ENCODE peak calls at places on chromosomes 2 and 18, in four cellular contexts. J, Y, L and W are unnamed samples.

GRCh38 chr18:77650799-77651385 is 401.2 kb downstream of the GALR1 start:
- DNase-seq in J (peak; percentile 34), Y (peak; percentile 69), L (peak; percentile 80), W (peak; percentile 93)

GRCh38 chr18:43031169-43031568 is 84.3 kb downstream of the RIT2 start:
- DNase-seq in J (no peak), Y (no peak), L (no peak), W (no peak)

GRCh38 chr2:140023291-140023690 is 1243.1 kb upstream of the NXPH2 start:
- DNase-seq in J (no peak), Y (no peak), L (no peak), W (no peak)

GRCh38 chr18:2588666-2589344 is 17.4 kb downstream of the NDC80 start:
- DNase-seq in J (no peak), Y (no peak), L (no peak), W (no peak)

GRCh38 chr18:65235966-65236634 is 514.7 kb upstream of the CDH7 start:
- DNase-seq in J (no peak), Y (peak; percentile 47), L (no peak), W (no peak)

GRCh38 chr2:60849165-60849564 is 32.2 kb upstream of the REL start:
- DNase-seq in J (no peak), Y (no peak), L (no peak), W (no peak)

GRCh38 chr18:47561316-47561715 is 309.9 kb upstream of the SKOR2 start:
- DNase-seq in J (no peak), Y (no peak), L (no peak), W (no peak)

GRCh38 chr2:188382107-188382506 is 90.4 kb downstream of the GULP1 start:
- DNase-seq in J (no peak), Y (no peak), L (no peak), W (no peak)

GRCh38 chr2:100071350-100072043 is 70.9 kb downstream of the AFF3 start:
- DNase-seq in J (no peak), Y (no peak), L (no peak), W (no peak)

GRCh38 chr2:178397002-178397605 is 53.9 kb downstream of the PRKRA start:
- DNase-seq in J (no peak), Y (no peak), L (no peak), W (no peak)

GRCh38 chr2:222952204-222952603 is 91.4 kb downstream of the ACSL3 start:
- DNase-seq in J (no peak), Y (no peak), L (no peak), W (no peak)

GRCh38 chr18:44725300-44726096 is 44.8 kb downstream of the SETBP1 start:
- DNase-seq in J (no peak), Y (peak; percentile 19), L (peak; percentile 43), W (peak; percentile 50)

GRCh38 chr2:45391866-45392265 is 219.2 kb downstream of the SRBD1 start:
- DNase-seq in J (no peak), Y (no peak), L (no peak), W (no peak)

GRCh38 chr2:102258386-102259074 is 52.8 kb upstream of the IL1RL1 start:
- DNase-seq in J (peak; percentile 36), Y (no peak), L (no peak), W (no peak)

GRCh38 chr2:2170189-2170588 is 160.9 kb downstream of the MYT1L start:
- DNase-seq in J (no peak), Y (no peak), L (no peak), W (no peak)

GRCh38 chr2:97348265-97348664 is 235.3 kb downstream of the ANKRD36 start:
- DNase-seq in J (no peak), Y (no peak), L (no peak), W (peak; percentile 42)

GRCh38 chr18:46596119-46596518 is 60.9 kb downstream of the LOXHD1 start:
- DNase-seq in J (no peak), Y (no peak), L (no peak), W (no peak)

GRCh38 chr18:57429607-57430165 is 5.5 kb upstream of the ONECUT2 start:
- DNase-seq in J (no peak), Y (no peak), L (no peak), W (no peak)

GRCh38 chr2:241795021-241795999 is 13.7 kb upstream of the NEU4 start:
- DNase-seq in J (no peak), Y (no peak), L (no peak), W (no peak)

GRCh38 chr2:71306762-71307161 is 24.8 kb upstream of the ZNF638 start:
- DNase-seq in J (peak; percentile 19), Y (no peak), L (no peak), W (no peak)

GRCh38 chr2:64177315-64177714 is 33.1 kb upstream of the PELI1 start:
- DNase-seq in J (no peak), Y (no peak), L (no peak), W (no peak)

GRCh38 chr2:28340312-28341202 is 52.1 kb upstream of the FOSL2 start:
- DNase-seq in J (no peak), Y (no peak), L (no peak), W (no peak)

GRCh38 chr2:67650292-67651133 is 253.4 kb downstream of the ETAA1 start:
- DNase-seq in J (peak; percentile 83), Y (peak; percentile 87), L (peak; percentile 87), W (peak; percentile 95)

GRCh38 chr18:46010676-46011075 is 43.5 kb upstream of the EPG5 start:
- DNase-seq in J (peak; percentile 23), Y (no peak), L (no peak), W (no peak)

GRCh38 chr2:173079968-173080860 is 4.6 kb downstream of the MAP3K20 start:
- DNase-seq in J (no peak), Y (no peak), L (no peak), W (no peak)

GRCh38 chr2:48504647-48505327 is 25.2 kb upstream of the STON1 start:
- DNase-seq in J (no peak), Y (no peak), L (no peak), W (no peak)

GRCh38 chr18:11393486-11393885 is 215.9 kb upstream of the SLC35G4 start:
- DNase-seq in J (no peak), Y (no peak), L (peak; percentile 60), W (no peak)

GRCh38 chr2:41061371-41061770 is 609.5 kb upstream of the SLC8A1 start:
- DNase-seq in J (no peak), Y (no peak), L (no peak), W (no peak)

GRCh38 chr2:8089596-8089995 is 592.3 kb upstream of the ID2 start:
- DNase-seq in J (no peak), Y (peak; percentile 32), L (no peak), W (no peak)

GRCh38 chr2:59399126-59399525 is 1154.3 kb downstream of the BCL11A start:
- DNase-seq in J (no peak), Y (no peak), L (no peak), W (no peak)

GRCh38 chr2:59395119-59395518 is 1154.0 kb upstream of the FANCL start:
- DNase-seq in J (no peak), Y (no peak), L (no peak), W (no peak)

DNA sequence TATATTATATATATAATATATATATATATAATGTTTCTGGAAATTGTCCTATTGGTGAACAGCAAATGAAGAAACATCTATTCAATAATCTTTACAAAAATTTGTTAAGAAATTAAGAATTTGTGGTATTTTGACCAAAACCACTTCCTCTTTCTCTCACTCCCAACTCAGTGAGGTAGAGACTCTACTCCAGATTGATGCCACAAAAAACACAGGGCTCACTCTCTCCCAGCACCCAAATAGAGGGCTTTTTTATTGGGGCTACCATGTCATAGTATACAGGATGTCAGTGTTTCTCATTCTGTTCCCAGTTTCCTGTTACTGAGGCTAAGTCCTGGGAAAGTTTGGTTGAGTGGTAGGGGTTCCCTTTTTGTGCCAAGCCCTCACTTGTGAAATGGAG is 1155.4 kb downstream of the BCL11A start:
- DNase-seq in J (no peak), Y (no peak), L (no peak), W (no peak)
- TF ChIP-seq CTCF in J (no peak), Y (no peak), L (no peak), W (no peak)

GRCh38 chr2:224039080-224039769 is at the start of gene SERPINE2:
- DNase-seq in J (peak; percentile 24), Y (peak; percentile 47), L (peak; percentile 71), W (peak; percentile 92)
- TF ChIP-seq POLR2A in J (no peak), Y (no peak), L (peak; percentile 36), W (no peak)

DNA sequence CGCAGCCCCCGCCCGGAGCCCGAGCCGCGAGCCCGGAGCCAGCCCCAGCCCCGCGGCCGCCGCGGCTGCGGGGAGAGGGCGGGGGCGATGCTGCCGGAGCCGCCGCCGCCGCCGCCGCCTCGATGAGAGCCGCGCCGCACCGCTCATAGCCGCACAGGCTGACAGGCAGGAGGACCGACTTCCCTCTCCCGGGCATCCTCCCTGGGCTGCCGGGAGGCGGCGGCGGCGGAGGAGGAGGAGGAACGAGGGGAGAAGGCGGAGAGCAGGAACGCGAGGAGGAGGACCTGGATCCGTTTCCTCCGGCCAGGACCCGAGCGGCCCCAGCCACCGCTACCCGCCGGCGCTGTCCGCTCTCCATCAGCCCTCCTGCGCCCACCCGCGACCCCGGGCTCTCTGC is 370 bp downstream of the KLHL29 start:
- DNase-seq in J (no peak), Y (peak; percentile 41), L (peak; percentile 33), W (peak; percentile 89)
- TF ChIP-seq CTCF in J (no peak), Y (peak; percentile 1), L (no peak), W (no peak)

GRCh38 chr2:10439185-10439879 is 8.8 kb downstream of the ODC1 start:
- DNase-seq in J (no peak), Y (no peak), L (no peak), W (no peak)

GRCh38 chr2:10436711-10437110 is 11.4 kb downstream of the ODC1 start:
- DNase-seq in J (no peak), Y (no peak), L (no peak), W (no peak)

GRCh38 chr2:10437806-10438205 is 10.3 kb downstream of the ODC1 start:
- DNase-seq in J (no peak), Y (no peak), L (no peak), W (no peak)

GRCh38 chr2:10439971-10440370 is 8.2 kb downstream of the ODC1 start:
- DNase-seq in J (no peak), Y (no peak), L (no peak), W (no peak)

DNA sequence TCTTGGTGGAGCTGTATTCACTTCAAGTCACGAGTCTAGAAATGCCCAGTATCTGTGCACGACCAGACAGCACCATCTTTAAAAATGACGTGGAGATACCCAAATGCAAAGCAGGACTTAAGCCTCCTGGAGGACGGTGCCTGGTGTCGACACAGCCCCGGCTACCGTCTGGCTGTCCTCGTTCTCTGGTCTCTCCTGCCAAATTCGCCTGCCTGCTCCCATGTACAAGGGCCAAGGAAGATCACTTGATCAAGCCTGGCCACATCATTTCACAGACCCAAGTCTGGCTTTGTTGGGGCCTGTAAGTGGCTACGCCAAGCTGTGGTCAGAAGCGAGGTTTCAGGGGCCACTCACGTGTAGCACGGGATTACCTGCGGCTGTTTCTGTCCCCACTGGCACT is 9.4 kb downstream of the ODC1 start:
- DNase-seq in J (peak; percentile 76), Y (no peak), L (no peak), W (no peak)
- TF ChIP-seq POLR2A in J (no peak), Y (no peak), L (no peak), W (no peak)

DNA sequence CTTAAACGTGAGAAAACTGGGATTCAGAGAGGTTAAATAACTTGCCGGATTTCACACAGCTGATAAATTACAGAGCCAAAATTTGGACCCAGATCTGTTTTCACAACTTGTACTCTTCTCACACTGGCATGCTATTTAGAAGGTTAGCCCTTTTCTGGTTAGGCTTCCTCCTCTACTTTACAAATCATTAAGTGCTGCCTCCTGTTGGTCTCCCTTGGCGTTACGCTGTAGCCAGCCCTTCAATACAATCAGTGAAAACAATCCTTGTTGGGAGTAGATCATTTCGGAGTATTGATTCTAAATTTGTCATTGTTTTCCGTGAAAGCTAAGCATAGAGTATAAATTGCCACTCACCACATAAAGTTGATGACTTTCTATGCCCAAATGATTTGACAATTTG is 153.5 kb downstream of the ARHGAP15 start:
- DNase-seq in J (no peak), Y (no peak), L (no peak), W (no peak)
- TF ChIP-seq CTCF in J (no peak), Y (no peak), L (no peak), W (no peak)

GRCh38 chr2:135531231-135532197 is at the start of gene R3HDM1:
- DNase-seq in J (peak; percentile 100), Y (peak; percentile 99), L (peak; percentile 98), W (peak; percentile 100)
- TF ChIP-seq POLR2A in J (peak; percentile 54), Y (no peak), L (peak; percentile 61), W (no peak)